ENCODE peak calls at places on chromosome 2, in five cellular contexts. U is HCT116, O is HepG2, B is K562, V is H1. Y is an unnamed sample.

GRCh38 chr2:181305151-181306123 is 151.7 kb upstream of the ITGA4 start:
- DNase-seq in O (peak; percentile 95), B (no peak), U (no peak), V (no peak), Y (no peak)

GRCh38 chr2:56184500-56184996 is 758 bp downstream of the CCDC85A start:
- DNase-seq in V (no peak), U (no peak), O (no peak), B (peak; percentile 25), Y (no peak)

GRCh38 chr2:15243762-15244161 is 317.4 kb downstream of the NBAS start:
- DNase-seq in V (no peak), U (no peak), O (no peak), B (peak; percentile 25), Y (no peak)

GRCh38 chr2:219024059-219024458 is 17.3 kb downstream of the CFAP65 start:
- DNase-seq in O (no peak), V (no peak), U (no peak), B (no peak), Y (no peak)

GRCh38 chr2:176002684-176003225 is 688 bp upstream of the LNPK start:
- DNase-seq in V (no peak), U (no peak), O (peak; percentile 21), B (peak; percentile 50), Y (no peak)

GRCh38 chr2:230865766-230866703 is 1.3 kb downstream of the ITM2C start:
- DNase-seq in O (no peak), B (no peak), V (no peak), U (no peak), Y (no peak)

GRCh38 chr2:47941936-47942335 is 35.6 kb upstream of the FBXO11 start:
- DNase-seq in O (no peak), U (no peak), V (no peak), B (no peak), Y (no peak)

GRCh38 chr2:166726525-166726924 is 161.8 kb upstream of the XIRP2 start:
- DNase-seq in O (peak; percentile 4), V (no peak), B (no peak), U (no peak), Y (no peak)

GRCh38 chr2:26805241-26805676 is 19.4 kb downstream of the CENPA start:
- DNase-seq in U (peak; percentile 39), B (no peak), V (no peak), O (no peak), Y (no peak)

GRCh38 chr2:187567126-187567525 is 12.9 kb upstream of the TFPI start:
- DNase-seq in V (no peak), U (no peak), B (no peak), O (peak; percentile 82), Y (no peak)

GRCh38 chr2:47227532-47228166 is 72.5 kb upstream of the STPG4 start:
- DNase-seq in U (no peak), V (no peak), O (no peak), B (no peak), Y (no peak)

GRCh38 chr2:218567797-218568189 is 358 bp downstream of the USP37 start:
- DNase-seq in O (no peak), V (no peak), B (no peak), U (no peak), Y (no peak)

GRCh38 chr2:96085541-96086355 is 30.6 kb downstream of the ADRA2B start:
- DNase-seq in V (no peak), O (no peak), B (no peak), U (no peak), Y (no peak)

GRCh38 chr2:9842487-9843228 is 616 bp upstream of the TAF1B start:
- DNase-seq in V (no peak), U (no peak), B (no peak), O (no peak), Y (no peak)

GRCh38 chr2:33131108-33131507 is 184.4 kb downstream of the LTBP1 start:
- DNase-seq in U (no peak), O (no peak), V (no peak), B (no peak), Y (no peak)

GRCh38 chr2:29115797-29116781 is 874 bp downstream of the CLIP4 start:
- DNase-seq in V (no peak), O (no peak), B (no peak), U (no peak), Y (peak; percentile 94)

GRCh38 chr2:166700079-166700478 is 188.2 kb upstream of the XIRP2 start:
- DNase-seq in B (no peak), O (no peak), V (no peak), U (no peak), Y (peak; percentile 7)

GRCh38 chr2:147045113-147045512 is 799.7 kb upstream of the ACVR2A start:
- DNase-seq in V (peak; percentile 41), O (peak; percentile 45), U (peak; percentile 26), B (peak; percentile 8), Y (peak; percentile 8)

GRCh38 chr2:200901459-200902072 is 12.4 kb downstream of the NIF3L1 start:
- DNase-seq in V (peak; percentile 50), U (peak; percentile 87), O (peak; percentile 94), B (peak; percentile 67), Y (peak; percentile 86)

GRCh38 chr2:160994141-160995002 is 165.9 kb upstream of the TANK start:
- DNase-seq in O (peak; percentile 66), U (peak; percentile 66), V (no peak), B (peak; percentile 60), Y (peak; percentile 77)

GRCh38 chr2:151051584-151052220 is 210.0 kb downstream of the RBM43 start:
- DNase-seq in U (peak; percentile 41), B (peak; percentile 50), V (no peak), O (peak; percentile 35), Y (peak; percentile 55)

GRCh38 chr2:43400508-43400907 is 174.1 kb upstream of the ZFP36L2 start:
- DNase-seq in B (no peak), U (no peak), O (no peak), V (no peak), Y (no peak)

DNA sequence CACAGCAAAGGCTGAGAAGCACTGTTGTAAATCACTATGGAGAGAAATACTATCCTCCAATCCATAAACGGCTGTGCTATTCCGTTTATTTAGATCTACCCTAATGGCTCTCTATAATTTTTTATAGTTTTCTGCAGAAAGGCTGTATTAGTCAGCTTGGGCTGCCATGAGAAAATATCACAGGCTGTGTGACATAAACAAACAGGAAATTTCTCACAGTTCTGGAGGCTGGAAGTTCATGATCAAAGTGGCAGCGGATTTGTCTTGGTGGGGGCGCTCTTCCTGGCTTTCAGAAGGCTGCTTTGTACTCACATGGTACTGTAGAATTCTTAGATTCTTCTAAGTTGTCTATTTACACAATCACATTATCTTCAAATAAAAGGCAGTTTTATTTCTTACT is 44.1 kb downstream of the C1D start:
- DNase-seq in O (no peak), B (no peak), V (no peak), U (no peak), Y (no peak)
- TF ChIP-seq CTCF in O (no peak), B (no peak), V (no peak), U (no peak), Y (peak; percentile 19)

DNA sequence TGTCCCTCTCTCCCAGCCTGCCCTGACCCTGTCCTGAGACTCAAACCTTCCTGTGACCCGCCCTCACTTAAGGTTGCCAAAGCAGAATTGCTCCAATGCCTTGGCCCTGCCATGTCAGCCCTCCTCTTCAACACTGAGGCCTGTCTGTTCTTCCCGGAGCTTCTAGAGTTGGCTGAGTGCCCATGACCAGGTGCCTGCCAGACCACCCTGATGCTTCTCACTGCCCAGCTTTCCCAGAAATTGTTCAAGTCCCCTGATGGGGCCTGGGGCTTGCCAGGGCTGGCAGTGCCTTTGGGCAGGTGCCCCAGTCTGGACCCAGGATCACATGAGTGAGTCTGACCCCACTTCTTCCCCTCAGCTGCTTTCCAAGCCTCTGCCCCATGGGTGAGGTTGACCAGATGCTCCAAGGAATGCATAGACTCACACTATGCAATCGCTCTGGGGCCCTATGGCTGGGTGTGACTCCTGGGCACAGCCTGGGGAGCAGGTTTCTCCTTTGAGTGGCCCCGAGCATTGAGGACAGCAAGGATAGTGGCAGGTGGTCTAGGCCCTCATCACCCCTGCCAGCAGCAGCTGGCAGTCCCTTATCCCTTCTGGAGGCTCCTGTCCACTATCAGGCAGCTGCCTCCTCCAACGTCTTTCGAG is 3.1 kb upstream of the INPP5D start:
- DNase-seq in U (no peak), O (no peak), B (no peak), V (no peak), Y (no peak)
- TF ChIP-seq SIN3A in U (no peak), O (no peak), B (no peak), V (no peak), Y (no peak)

DNA sequence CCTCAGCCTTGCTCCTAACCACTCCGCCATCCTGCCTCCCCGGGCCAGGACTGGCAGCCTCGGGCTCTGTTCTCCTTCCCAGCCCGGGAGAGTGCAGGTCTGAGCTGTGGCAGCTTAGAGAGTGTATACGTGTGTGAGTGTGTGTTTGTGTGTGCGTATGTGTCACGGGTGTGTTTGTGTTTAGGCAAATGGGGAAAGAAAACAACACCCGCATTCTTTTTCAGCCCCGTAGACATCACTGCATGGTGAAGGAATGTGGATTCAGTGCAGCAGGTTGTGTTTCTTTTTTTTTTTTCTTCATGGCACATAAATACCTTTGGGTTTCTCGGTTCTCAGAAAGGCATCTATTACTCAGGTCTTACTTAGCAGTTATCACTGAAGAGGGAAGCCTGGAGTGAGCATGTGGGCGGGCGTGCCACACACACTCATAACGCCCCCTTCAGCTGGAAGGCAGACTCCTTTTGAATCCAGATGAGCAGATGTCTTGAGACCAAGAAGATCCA is 44.2 kb downstream of the GLI2 start:
- DNase-seq in U (no peak), V (no peak), B (peak; percentile 45), O (no peak), Y (no peak)
- TF ChIP-seq CTCF in U (no peak), V (no peak), B (no peak), O (no peak), Y (no peak)

GRCh38 chr2:239015769-239016675 is 168.1 kb downstream of the TWIST2 start:
- DNase-seq in U (no peak), V (no peak), O (no peak), B (no peak), Y (no peak)
- TF ChIP-seq SIN3A in U (no peak), V (no peak), O (no peak), B (no peak), Y (no peak)

GRCh38 chr2:112645396-112646101 is at the start of gene SLC20A1:
- DNase-seq in O (peak; percentile 94), V (peak; percentile 90), B (peak; percentile 98), U (peak; percentile 86), Y (peak; percentile 66)
- TF ChIP-seq CTCF in O (peak; percentile 76), V (peak; percentile 55), B (peak; percentile 79), U (no peak), Y (peak; percentile 35)

GRCh38 chr2:234556848-234557573 is 60.1 kb upstream of the ARL4C start:
- DNase-seq in U (no peak), O (peak; percentile 47), B (no peak), V (no peak), Y (no peak)
- TF ChIP-seq SIN3A in U (no peak), O (no peak), B (no peak), V (no peak), Y (no peak)

GRCh38 chr2:88307817-88308216 is 137.7 kb downstream of the THNSL2 start:
- DNase-seq in B (peak; percentile 41), V (peak; percentile 13), U (peak; percentile 51), O (peak; percentile 65), Y (peak; percentile 10)
- TF ChIP-seq CTCF in B (peak; percentile 67), V (peak; percentile 40), U (peak; percentile 71), O (peak; percentile 80), Y (peak; percentile 75)

GRCh38 chr2:71613566-71613952 is 160.2 kb downstream of the DYSF start:
- DNase-seq in U (no peak), O (no peak), V (no peak), B (no peak), Y (no peak)
- TF ChIP-seq SIN3A in U (no peak), O (no peak), V (no peak), B (no peak), Y (no peak)

Y was measured in Panc1.